ENCODE peak calls at places on chromosomes 16 and 17, in four cellular contexts. J, G, S and P are unnamed samples.

GRCh38 chr17:48335168-48335567 is 94.8 kb downstream of the SKAP1 start:
- DNase-seq in J (no peak), G (no peak), S (no peak), P (no peak)

GRCh38 chr16:1530883-1531637 is 2.4 kb upstream of the TMEM204 start:
- DNase-seq in J (no peak), G (peak; percentile 43), S (no peak), P (no peak)

GRCh38 chr16:47815655-47816054 is 340.1 kb downstream of the ABCC12 start:
- DNase-seq in J (no peak), G (no peak), S (no peak), P (no peak)

GRCh38 chr17:45818708-45819107 is 26.0 kb upstream of the SPPL2C start:
- DNase-seq in J (no peak), G (no peak), S (no peak), P (no peak)

GRCh38 chr17:79075433-79075805 is 795 bp downstream of the ENGASE start:
- DNase-seq in J (no peak), G (no peak), S (no peak), P (no peak)

GRCh38 chr17:66354981-66355380 is 52.6 kb downstream of the PRKCA start:
- DNase-seq in J (no peak), G (peak; percentile 73), S (no peak), P (no peak)

GRCh38 chr17:49846938-49847712 is 744 bp downstream of the TAC4 start:
- DNase-seq in J (no peak), G (no peak), S (no peak), P (no peak)

GRCh38 chr17:75908201-75908600 is 3.5 kb upstream of the MRPL38 start:
- DNase-seq in J (no peak), G (no peak), S (peak; percentile 42), P (no peak)

GRCh38 chr16:30951785-30952184 is 2.9 kb downstream of the ORAI3 start:
- DNase-seq in J (no peak), G (peak; percentile 70), S (no peak), P (no peak)

GRCh38 chr17:79621151-79621940 is 10.5 kb upstream of the RBFOX3 start:
- DNase-seq in J (no peak), G (no peak), S (no peak), P (peak; percentile 25)

GRCh38 chr16:10332301-10332700 is 53.6 kb upstream of the ATF7IP2 start:
- DNase-seq in J (no peak), G (no peak), S (peak; percentile 95), P (no peak)

GRCh38 chr17:66357037-66357436 is 54.6 kb downstream of the PRKCA start:
- DNase-seq in J (no peak), G (peak; percentile 45), S (no peak), P (no peak)

GRCh38 chr17:59001158-59001814 is 105.4 kb downstream of the TRIM37 start:
- DNase-seq in J (no peak), G (peak; percentile 67), S (peak; percentile 67), P (peak; percentile 41)

GRCh38 chr16:896261-897199 is 74.3 kb downstream of the LMF1 start:
- DNase-seq in J (no peak), G (no peak), S (no peak), P (no peak)

DNA sequence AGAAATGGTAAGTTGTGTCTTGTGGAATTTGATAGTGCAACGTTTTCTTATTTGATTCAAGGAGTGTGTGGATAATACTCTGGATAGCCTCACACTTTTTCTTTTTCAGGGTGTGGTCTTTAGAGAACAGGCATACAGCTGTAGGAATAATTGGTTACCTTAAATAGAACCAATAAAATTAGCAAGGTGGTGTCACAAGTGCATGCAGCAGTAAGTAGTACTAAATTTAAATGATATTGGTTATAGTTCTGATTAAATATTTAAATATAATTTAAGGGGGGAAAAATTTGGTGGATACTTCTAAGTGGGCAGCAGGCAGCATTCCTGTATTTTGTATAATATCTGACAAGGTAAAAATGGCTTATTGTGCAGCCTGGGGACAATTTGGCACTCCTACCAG is 3.7 kb downstream of the HAPSTR1 start:
- DNase-seq in J (no peak), G (no peak), S (no peak), P (no peak)
- H4K5ac ChIP-seq in J (no peak overlapping the region), G (no peak overlapping the region), S (no peak overlapping the region), P (no peak overlapping the region)

DNA sequence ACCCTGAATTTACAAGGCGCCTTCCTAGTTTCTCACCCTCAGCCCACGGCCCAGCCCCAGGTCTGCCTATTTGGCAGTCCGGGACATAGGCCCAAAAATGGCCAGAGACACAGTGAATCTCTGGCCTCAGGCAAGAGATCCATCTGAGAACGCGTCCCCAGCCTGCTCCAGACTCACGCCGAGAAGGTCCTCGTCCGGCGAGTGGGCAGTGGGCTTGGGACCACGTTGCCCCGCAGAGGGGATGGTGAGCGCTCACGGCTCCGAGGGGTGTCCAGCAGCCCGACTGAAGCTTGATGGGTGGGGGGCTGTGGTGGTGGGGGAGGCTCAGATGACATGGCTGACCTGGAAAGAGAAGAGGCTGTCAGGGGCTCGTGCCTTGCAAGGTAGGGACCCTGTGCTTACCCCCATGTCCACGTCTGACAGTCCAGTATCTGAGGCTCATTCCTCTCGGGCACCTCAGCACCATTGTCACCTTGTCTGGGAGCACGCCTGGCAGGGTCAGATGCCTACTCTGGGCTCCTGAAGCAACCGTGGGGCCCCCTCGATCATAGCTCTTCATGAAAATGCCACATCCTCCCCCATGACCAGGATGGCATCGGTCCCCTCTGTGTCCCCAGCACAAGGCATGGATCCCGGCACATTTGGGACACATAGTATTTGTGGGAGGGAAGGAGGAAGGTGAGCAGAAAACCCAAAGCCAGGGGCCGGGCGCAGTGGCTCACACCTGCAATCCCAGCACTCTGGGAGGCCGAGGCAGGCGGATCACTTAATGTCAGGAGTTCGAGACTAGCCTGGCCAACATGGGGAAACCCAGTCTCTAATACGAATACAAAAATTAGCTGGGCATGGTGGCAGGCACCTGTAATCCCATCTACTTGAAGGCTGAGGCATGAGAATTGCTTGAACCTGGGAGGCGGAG is 9.6 kb downstream of the CARHSP1 start:
- DNase-seq in J (no peak), G (no peak), S (no peak), P (no peak)
- H3K4ac ChIP-seq in J (no peak overlapping the region), G (peak overlapping the region; percentile 76), S (no peak overlapping the region), P (no peak overlapping the region)

GRCh38 chr17:64066709-64067108 is 46.3 kb upstream of the ICAM2 start:
- DNase-seq in J (no peak), G (no peak), S (no peak), P (no peak)

GRCh38 chr17:64064331-64064730 is 43.9 kb upstream of the ICAM2 start:
- DNase-seq in J (no peak), G (no peak), S (no peak), P (no peak)

GRCh38 chr17:64063088-64063487 is 42.7 kb upstream of the ICAM2 start:
- DNase-seq in J (no peak), G (no peak), S (no peak), P (no peak)

GRCh38 chr17:64061157-64061898 is 40.9 kb upstream of the ICAM2 start:
- DNase-seq in J (no peak), G (peak; percentile 36), S (no peak), P (no peak)

DNA sequence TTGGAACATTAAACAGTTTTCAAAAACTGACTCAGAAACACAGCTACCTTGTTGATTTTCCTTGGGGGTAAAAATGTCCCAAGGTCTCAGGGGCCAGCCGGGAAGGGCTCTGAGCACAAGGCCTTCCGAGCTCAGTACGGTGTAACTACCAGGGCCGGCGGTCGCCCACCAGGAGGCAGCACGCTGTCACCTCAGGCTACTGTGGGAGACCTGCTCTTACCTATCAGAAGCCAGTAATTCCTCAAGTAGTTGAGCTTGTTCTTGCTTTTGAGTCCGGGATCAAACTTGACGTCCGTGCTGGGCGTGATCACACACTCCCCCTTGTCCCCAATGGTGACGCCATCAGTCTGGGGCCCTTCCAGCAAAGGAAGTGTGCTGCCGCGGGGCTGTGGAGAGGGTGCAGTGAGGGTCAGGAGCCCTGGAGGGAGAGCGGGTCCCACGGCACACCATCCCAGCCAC is 43.4 kb upstream of the ICAM2 start:
- DNase-seq in J (peak; percentile 43), G (peak; percentile 27), S (peak; percentile 91), P (peak; percentile 94)
- H4K5ac ChIP-seq in J (no peak overlapping the region), G (no peak overlapping the region), S (no peak overlapping the region), P (no peak overlapping the region)

DNA sequence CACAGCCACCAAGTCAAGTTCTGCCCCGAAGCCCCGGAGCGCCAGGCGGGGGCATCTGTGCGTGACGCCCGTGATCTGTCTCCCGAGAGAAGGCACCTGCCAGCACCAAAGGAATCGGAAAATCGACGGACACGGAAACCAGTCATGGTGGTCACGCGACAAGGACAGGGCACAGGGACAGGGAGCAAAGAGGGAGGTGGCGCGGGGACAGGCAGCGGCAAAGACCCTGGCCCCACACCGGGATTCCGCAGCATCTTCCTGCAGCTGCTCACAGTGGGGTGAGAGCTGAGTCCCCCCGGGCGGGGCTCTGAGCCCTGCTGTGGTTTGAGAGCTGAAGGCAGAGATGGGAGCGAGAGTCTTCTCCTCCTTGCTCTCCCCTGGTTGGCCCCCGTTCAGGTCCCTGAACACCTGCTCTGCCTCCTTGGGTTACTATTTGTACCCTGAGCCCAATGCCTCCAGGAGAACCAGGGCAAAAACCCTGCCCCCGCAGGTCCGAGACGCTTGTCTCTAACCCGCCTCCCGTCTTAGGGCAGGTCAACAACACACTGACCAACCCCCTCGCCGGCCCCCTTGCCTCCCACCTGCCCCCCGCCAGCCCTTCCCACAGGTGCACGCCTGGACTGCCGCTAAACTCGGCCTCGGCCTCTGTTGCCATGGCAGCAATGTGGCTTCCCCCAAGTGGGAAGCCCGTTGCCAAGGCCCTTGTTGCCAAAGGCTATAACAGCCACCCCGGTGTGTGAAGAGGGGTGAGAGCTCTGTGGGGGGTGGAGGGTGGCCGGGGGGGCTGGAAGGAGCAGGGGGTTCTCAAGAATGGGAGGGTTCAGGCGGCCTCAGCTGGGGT is 56.2 kb downstream of the ABR start:
- DNase-seq in J (no peak), G (no peak), S (no peak), P (no peak)
- H3K4ac ChIP-seq in J (no peak overlapping the region), G (no peak overlapping the region), S (no peak overlapping the region), P (no peak overlapping the region)

GRCh38 chr17:44267818-44268490 is at the start of gene SLC4A1:
- DNase-seq in J (no peak), G (no peak), S (no peak), P (no peak)
- H4K5ac ChIP-seq in J (no peak within 1 kb of the TSS), G (no peak within 1 kb of the TSS), S (no peak within 1 kb of the TSS), P (no peak within 1 kb of the TSS)

DNA sequence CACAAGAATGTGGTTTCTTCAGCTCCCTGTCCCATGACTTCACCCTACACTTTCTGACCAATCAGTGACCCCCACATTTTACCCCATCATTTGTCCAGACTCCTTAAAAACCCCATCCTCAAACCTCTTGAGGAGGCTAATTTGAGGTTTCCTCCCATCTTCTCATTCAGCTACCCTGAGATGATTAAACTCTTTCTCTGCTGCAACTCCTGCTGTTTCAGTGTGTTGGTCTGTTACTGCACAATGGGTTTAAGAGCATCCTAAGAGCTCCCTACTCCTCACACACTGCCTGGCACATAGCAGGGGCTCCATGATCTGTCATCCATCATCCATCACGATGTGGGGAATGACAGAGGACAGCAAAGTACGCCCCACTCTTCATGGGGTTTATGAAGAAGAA is 212.6 kb downstream of the SLC39A11 start:
- DNase-seq in J (no peak), G (no peak), S (no peak), P (no peak)
- H3K4ac ChIP-seq in J (no peak overlapping the region), G (no peak overlapping the region), S (no peak overlapping the region), P (no peak overlapping the region)